ENCODE peak calls at places on chromosome 18, in six cellular contexts. A is substantia nigra; E is frontal cortex; B is activated CD4-positive, CD25-positive, alpha-beta regulatory T cell treated with anti-CD3 and anti-CD28 coated beads, Interleukin-2, amount 50 U/mL, for 72 hours; K is epithelial cell of esophagus; Y is naive thymus-derived CD8-positive, alpha-beta T cell. H is an unnamed sample.

GRCh38 chr18:49638209-49638785 is 76.4 kb downstream of the LIPG start:
- DNase-seq in E (no peak), B (no peak), K (no peak), Y (no peak), A (no peak), H (no peak)

GRCh38 chr18:37432796-37433195 is 132.8 kb downstream of the CELF4 start:
- DNase-seq in B (no peak), E (no peak), Y (no peak), A (no peak), K (no peak), H (no peak)

GRCh38 chr18:23066060-23066459 is 69.2 kb upstream of the CABLES1 start:
- DNase-seq in B (no peak), A (no peak), Y (no peak), E (no peak), K (no peak), H (no peak)

GRCh38 chr18:3966985-3967856 is 487.9 kb downstream of the DLGAP1 start:
- DNase-seq in K (peak; percentile 51), A (no peak), B (no peak), Y (no peak), E (no peak), H (no peak)

GRCh38 chr18:25814841-25815458 is 275.5 kb downstream of the SS18 start:
- DNase-seq in A (no peak), Y (no peak), B (no peak), K (no peak), E (peak; percentile 12), H (no peak)

GRCh38 chr18:11951390-11951851 is 29.9 kb upstream of the IMPA2 start:
- DNase-seq in E (no peak), K (no peak), A (no peak), Y (no peak), B (no peak), H (no peak)

GRCh38 chr18:59042477-59042842 is 97.2 kb upstream of the SEC11C start:
- DNase-seq in B (no peak), E (no peak), A (no peak), K (peak; percentile 58), Y (no peak), H (no peak)

GRCh38 chr18:26322892-26323653 is 96.8 kb downstream of the TAF4B start:
- DNase-seq in E (no peak), Y (no peak), A (no peak), K (peak; percentile 39), B (no peak), H (no peak)

GRCh38 chr18:69946608-69947155 is 991 bp downstream of the CD226 start:
- DNase-seq in A (no peak), Y (no peak), B (no peak), E (no peak), K (no peak), H (no peak)

GRCh38 chr18:10232062-10232461 is 222.4 kb upstream of the APCDD1 start:
- DNase-seq in K (no peak), E (no peak), B (no peak), Y (no peak), A (no peak), H (peak; percentile 47)

GRCh38 chr18:80192653-80193385 is 54.5 kb downstream of the PARD6G start:
- DNase-seq in B (no peak), Y (no peak), K (no peak), A (no peak), E (no peak), H (no peak)

GRCh38 chr18:55265916-55266488 is 306.7 kb upstream of the CCDC68 start:
- DNase-seq in A (no peak), K (peak; percentile 46), Y (no peak), B (no peak), E (no peak), H (no peak)

GRCh38 chr18:79720359-79720733 is 40.7 kb downstream of the CTDP1 start:
- DNase-seq in A (no peak), K (no peak), B (no peak), E (no peak), Y (no peak), H (no peak)

GRCh38 chr18:67463829-67464228 is 52.7 kb downstream of the DSEL start:
- DNase-seq in Y (no peak), E (no peak), B (no peak), A (no peak), K (peak; percentile 31), H (peak; percentile 48)

GRCh38 chr18:74197705-74198341 is 49.5 kb downstream of the TIMM21 start:
- DNase-seq in Y (no peak), B (no peak), E (no peak), K (no peak), A (no peak), H (no peak)

GRCh38 chr18:31161757-31162418 is 768 bp downstream of the DSC1 start:
- DNase-seq in E (no peak), B (no peak), Y (no peak), A (no peak), K (no peak), H (no peak)

GRCh38 chr18:47574966-47575365 is 323.5 kb upstream of the SKOR2 start:
- DNase-seq in A (no peak), E (no peak), Y (no peak), B (no peak), K (no peak), H (no peak)

GRCh38 chr18:3511980-3512379 is 62.0 kb downstream of the TGIF1 start:
- DNase-seq in B (no peak), A (no peak), E (no peak), K (peak; percentile 94), Y (no peak), H (no peak)

GRCh38 chr18:77067315-77068061 is 65.1 kb downstream of the MBP start:
- DNase-seq in A (peak; percentile 58), E (no peak), K (peak; percentile 78), B (peak; percentile 58), Y (no peak), H (no peak)

GRCh38 chr18:48975817-48976649 is 25.3 kb upstream of the SMAD7 start:
- DNase-seq in B (peak; percentile 53), A (peak; percentile 37), K (peak; percentile 69), E (peak; percentile 86), Y (peak; percentile 47), H (no peak)

GRCh38 chr18:23618862-23619387 is 32.6 kb upstream of the NPC1 start:
- DNase-seq in K (no peak), E (no peak), B (no peak), A (no peak), Y (no peak), H (no peak)

GRCh38 chr18:58669731-58670379 is 1.4 kb upstream of the MALT1 start:
- DNase-seq in B (no peak), A (no peak), Y (no peak), E (no peak), K (peak; percentile 96), H (no peak)

GRCh38 chr18:11998182-11998581 is 16.9 kb downstream of the IMPA2 start:
- DNase-seq in K (no peak), B (no peak), E (no peak), A (no peak), Y (no peak), H (no peak)

GRCh38 chr18:63363951-63364350 is 3.1 kb downstream of the KDSR start:
- DNase-seq in A (no peak), E (no peak), K (no peak), Y (no peak), B (no peak), H (no peak)

GRCh38 chr18:49094979-49095632 is 144.3 kb upstream of the SMAD7 start:
- DNase-seq in E (no peak), B (no peak), A (no peak), K (peak; percentile 69), Y (no peak), H (no peak)

GRCh38 chr18:76657428-76657827 is 162.4 kb upstream of the ZNF516 start:
- DNase-seq in B (no peak), A (no peak), Y (no peak), E (no peak), K (no peak), H (no peak)

GRCh38 chr18:59681521-59682004 is 15.7 kb downstream of the CCBE1 start:
- DNase-seq in E (no peak), A (no peak), B (no peak), K (no peak), Y (no peak), H (no peak)

GRCh38 chr18:23828426-23828825 is 139.2 kb downstream of the LAMA3 start:
- DNase-seq in E (no peak), B (no peak), Y (no peak), K (peak; percentile 84), A (no peak), H (no peak)

GRCh38 chr18:27430595-27430994 is 245.5 kb upstream of the CHST9 start:
- DNase-seq in K (no peak), Y (no peak), B (no peak), E (no peak), A (no peak), H (no peak)

GRCh38 chr18:14969507-14969906 is 221.5 kb downstream of the ANKRD30B start:
- DNase-seq in Y (no peak), A (no peak), K (no peak), E (no peak), B (no peak), H (no peak)

GRCh38 chr18:54822872-54823845 is 5.1 kb upstream of the RAB27B start:
- DNase-seq in B (no peak), K (peak; percentile 95), A (no peak), Y (no peak), E (no peak), H (no peak)

GRCh38 chr18:25787281-25787680 is 303.1 kb downstream of the SS18 start:
- DNase-seq in A (no peak), K (no peak), Y (no peak), E (no peak), B (no peak), H (no peak)

GRCh38 chr18:22417496-22418188 is at the start of gene CTAGE1:
- DNase-seq in Y (no peak), E (no peak), K (no peak), A (no peak), B (no peak), H (no peak)

GRCh38 chr18:25373443-25373842 is 21.5 kb upstream of the ZNF521 start:
- DNase-seq in E (no peak), Y (no peak), A (no peak), B (no peak), K (no peak), H (no peak)

H was measured in globus pallidus.